ENCODE peak calls at places on chromosomes 16 and 17, in nine cellular contexts. D, B, I, J, O, M, X, N and R are unnamed samples.

GRCh38 chr16:17382514-17382913 is 88.2 kb downstream of the XYLT1 start:
- DNase-seq in X (no peak), N (no peak), B (no peak), O (no peak), J (no peak), D (no peak), I (no peak), M (no peak), R (no peak)

GRCh38 chr16:27315333-27316037 is 1.7 kb downstream of the IL4R start:
- DNase-seq in I (no peak), X (peak; percentile 71), O (no peak), B (peak; percentile 87), J (no peak), M (peak; percentile 57), D (peak; percentile 92), N (peak; percentile 19), R (peak; percentile 57)

GRCh38 chr16:15567823-15568222 is 75.1 kb downstream of the MARF1 start:
- DNase-seq in I (no peak), X (no peak), M (no peak), O (no peak), D (no peak), N (no peak), J (no peak), B (no peak), R (no peak)

GRCh38 chr17:35286120-35286781 is 43.4 kb downstream of the SLFN5 start:
- DNase-seq in D (no peak), M (no peak), X (no peak), I (no peak), B (peak; percentile 23), N (no peak), J (no peak), O (no peak), R (no peak)

GRCh38 chr17:40915199-40915661 is 22.2 kb downstream of the KRT23 start:
- DNase-seq in B (peak; percentile 84), I (no peak), X (no peak), D (no peak), M (peak; percentile 81), O (no peak), J (no peak), N (no peak), R (no peak)

GRCh38 chr17:50598487-50598886 is 36.2 kb upstream of the ABCC3 start:
- DNase-seq in O (no peak), J (no peak), M (no peak), X (no peak), B (no peak), D (no peak), N (no peak), I (no peak), R (no peak)

GRCh38 chr16:19520861-19521331 is 1.0 kb downstream of the GDE1 start:
- DNase-seq in J (no peak), O (no peak), B (peak; percentile 21), D (no peak), M (peak; percentile 24), I (no peak), N (no peak), X (no peak), R (no peak)

GRCh38 chr17:71530227-71530626 is 590.6 kb upstream of the SOX9 start:
- DNase-seq in N (no peak), J (no peak), O (no peak), M (no peak), D (no peak), B (peak; percentile 59), X (no peak), I (no peak), R (no peak)

GRCh38 chr16:85045077-85045476 is 17.5 kb downstream of the KIAA0513 start:
- DNase-seq in D (no peak), J (no peak), O (no peak), N (no peak), B (no peak), X (no peak), I (no peak), M (no peak), R (no peak)

GRCh38 chr17:41773190-41773588 is 13.3 kb downstream of the JUP start:
- DNase-seq in B (peak; percentile 92), J (no peak), O (no peak), X (peak; percentile 63), N (peak; percentile 41), D (no peak), I (no peak), M (peak; percentile 91), R (peak; percentile 80)

GRCh38 chr17:13490906-13491502 is 110.7 kb downstream of the HS3ST3A1 start:
- DNase-seq in D (no peak), I (no peak), N (no peak), O (no peak), X (no peak), B (peak; percentile 75), J (no peak), M (peak; percentile 24), R (no peak)

GRCh38 chr17:77840156-77840555 is 118.3 kb upstream of the TNRC6C start:
- DNase-seq in B (no peak), N (no peak), D (peak; percentile 82), I (no peak), O (no peak), J (no peak), M (peak; percentile 68), X (no peak), R (no peak)

GRCh38 chr16:85898521-85899442 is at the start of gene IRF8:
- DNase-seq in M (peak; percentile 17), N (peak; percentile 71), I (no peak), O (no peak), J (no peak), B (no peak), X (peak; percentile 68), D (peak; percentile 93), R (peak; percentile 72)

GRCh38 chr17:20930065-20930760 is 112.6 kb downstream of the USP22 start:
- DNase-seq in B (no peak), X (no peak), O (no peak), M (no peak), J (no peak), D (no peak), N (no peak), I (no peak), R (no peak)

GRCh38 chr17:73414171-73414955 is 102.6 kb upstream of the CDC42EP4 start:
- DNase-seq in J (no peak), N (no peak), D (peak; percentile 63), B (no peak), X (no peak), I (no peak), O (no peak), M (no peak), R (no peak)

GRCh38 chr17:19659366-19660177 is 11.0 kb downstream of the ALDH3A2 start:
- DNase-seq in O (no peak), J (no peak), I (no peak), N (no peak), M (no peak), B (no peak), X (no peak), D (no peak), R (no peak)

GRCh38 chr17:63676540-63676933 is 23.4 kb downstream of the LIMD2 start:
- DNase-seq in J (no peak), M (no peak), X (no peak), I (no peak), N (no peak), D (no peak), O (no peak), B (no peak), R (no peak)

GRCh38 chr16:12426122-12426521 is 377.6 kb downstream of the CPPED1 start:
- DNase-seq in X (no peak), N (no peak), J (no peak), O (no peak), D (no peak), M (no peak), I (no peak), B (peak; percentile 75), R (no peak)

GRCh38 chr16:3607161-3607560 is 4.2 kb downstream of the SLX4 start:
- DNase-seq in M (no peak), O (no peak), B (no peak), I (no peak), J (no peak), X (no peak), N (no peak), D (peak; percentile 2), R (no peak)

GRCh38 chr16:57516176-57516725 is 20.1 kb downstream of the CCDC102A start:
- DNase-seq in M (no peak), B (no peak), J (no peak), D (no peak), I (no peak), O (no peak), X (no peak), N (no peak), R (no peak)

GRCh38 chr16:2967211-2967631 is 1.9 kb upstream of the PAQR4 start:
- DNase-seq in M (no peak), X (no peak), N (no peak), J (no peak), B (no peak), O (no peak), I (no peak), D (no peak), R (no peak)

GRCh38 chr17:81402530-81402941 is 7.3 kb downstream of the BAHCC1 start:
- DNase-seq in M (no peak), D (no peak), I (no peak), O (no peak), X (no peak), J (no peak), B (no peak), N (peak; percentile 33), R (no peak)

GRCh38 chr17:4204676-4205075 is 59.1 kb downstream of the ANKFY1 start:
- DNase-seq in N (no peak), D (peak; percentile 88), I (no peak), J (no peak), B (no peak), O (no peak), M (peak; percentile 93), X (peak; percentile 35), R (peak; percentile 10)

GRCh38 chr16:26598061-26598460 is 468.7 kb upstream of the C16orf82 start:
- DNase-seq in O (no peak), X (no peak), J (no peak), I (no peak), B (no peak), D (no peak), M (peak; percentile 25), N (no peak), R (no peak)

GRCh38 chr17:65696739-65697394 is 135.4 kb upstream of the AXIN2 start:
- DNase-seq in N (no peak), M (peak; percentile 61), O (no peak), J (no peak), X (no peak), B (no peak), D (no peak), I (no peak), R (no peak)

GRCh38 chr17:6269474-6269873 is 165.4 kb downstream of the AIPL1 start:
- DNase-seq in D (no peak), M (peak; percentile 29), J (no peak), O (no peak), N (peak; percentile 74), I (no peak), X (no peak), B (peak; percentile 44), R (peak; percentile 69)

GRCh38 chr16:66746682-66747081 is 4.7 kb downstream of the DYNC1LI2 start:
- DNase-seq in O (no peak), B (peak; percentile 32), X (no peak), M (no peak), I (no peak), D (no peak), N (no peak), J (no peak), R (no peak)

GRCh38 chr16:78462261-78463208 is 363.1 kb downstream of the WWOX start:
- DNase-seq in J (no peak), X (no peak), B (no peak), N (no peak), I (no peak), D (no peak), M (no peak), O (no peak), R (no peak)